ENCODE peak calls at places on chromosomes 4 and X, in six cellular contexts. O, P, L, R, W and V are unnamed samples.

GRCh38 chr4:144985536-144985935 is 112.5 kb downstream of the ANAPC10 start:
- DNase-seq in O (no peak), L (no peak), P (no peak), W (no peak), R (no peak), V (no peak)

GRCh38 chr4:112284662-112285411 is 867 bp downstream of the TIFA start:
- DNase-seq in P (peak), W (no peak), L (no peak), R (peak), O (peak), V (peak)

GRCh38 chr4:184316821-184317220 is 99.1 kb upstream of the ENPP6 start:
- DNase-seq in W (no peak), R (no peak), O (no peak), P (no peak), L (no peak), V (no peak)

GRCh38 chrX:135463937-135464336 is 42.2 kb downstream of the SMIM10L2A start:
- DNase-seq in L (no peak), O (no peak), W (no peak), P (peak), R (peak), V (no peak)

GRCh38 chrX:68332156-68332823 is 101.0 kb downstream of the OPHN1 start:
- DNase-seq in P (peak), W (no peak), L (no peak), R (no peak), O (no peak), V (no peak)

GRCh38 chrX:37757082-37757481 is 22.8 kb upstream of the CYBB start:
- DNase-seq in W (no peak), P (no peak), R (no peak), O (no peak), L (no peak), V (no peak)

GRCh38 chr4:148200960-148201359 is 241.3 kb downstream of the NR3C2 start:
- DNase-seq in O (no peak), L (no peak), W (no peak), P (no peak), R (no peak), V (no peak)

GRCh38 chrX:8849462-8849861 is 48.3 kb upstream of the FAM9A start:
- DNase-seq in W (no peak), O (no peak), P (no peak), R (no peak), L (no peak), V (no peak)

GRCh38 chr4:165383757-165384156 is 4.9 kb downstream of the CPE start:
- DNase-seq in P (no peak), R (no peak), L (no peak), O (no peak), W (no peak), V (no peak)

GRCh38 chr4:1177274-1178141 is 5.1 kb upstream of the SPON2 start:
- DNase-seq in W (no peak), P (no peak), R (no peak), O (peak), L (peak), V (no peak)

GRCh38 chr4:157143365-157143764 is 67.4 kb downstream of the GLRB start:
- DNase-seq in W (no peak), R (no peak), P (no peak), O (no peak), L (no peak), V (no peak)

GRCh38 chr4:152510349-152511147 is 25.3 kb downstream of the FBXW7 start:
- DNase-seq in W (no peak), L (no peak), R (peak), O (no peak), P (no peak), V (no peak)

GRCh38 chrX:8848921-8849320 is 47.7 kb upstream of the FAM9A start:
- DNase-seq in O (no peak), L (no peak), R (no peak), P (peak), W (no peak), V (no peak)

GRCh38 chr4:150224896-150225591 is 146.8 kb downstream of the DCLK2 start:
- DNase-seq in L (no peak), O (no peak), W (no peak), P (peak), R (no peak), V (no peak)

GRCh38 chr4:22190855-22191254 is 242.3 kb upstream of the KCNIP4 start:
- DNase-seq in L (no peak), W (no peak), O (no peak), P (peak), R (no peak), V (peak)

GRCh38 chr4:88522702-88523324 is 763 bp downstream of the PYURF start:
- DNase-seq in R (peak), W (no peak), P (peak), O (peak), L (peak), V (peak)

GRCh38 chr4:95627709-95628108 is 78.9 kb upstream of the UNC5C start:
- DNase-seq in O (no peak), W (no peak), L (no peak), R (no peak), P (peak), V (no peak)

GRCh38 chrX:38365939-38366338 is 13.5 kb downstream of the OTC start:
- DNase-seq in W (no peak), O (no peak), P (no peak), L (no peak), R (no peak), V (no peak)

GRCh38 chr4:139833131-139833930 is 167.7 kb downstream of the MGST2 start:
- DNase-seq in L (no peak), P (no peak), R (no peak), O (no peak), W (no peak), V (no peak)

GRCh38 chr4:89868999-89869589 is 25.6 kb upstream of the MMRN1 start:
- DNase-seq in L (no peak), O (no peak), W (no peak), R (no peak), P (peak), V (no peak)

GRCh38 chr4:40232610-40233009 is 35.8 kb downstream of the RHOH start:
- DNase-seq in W (no peak), R (peak), L (no peak), O (no peak), P (no peak), V (no peak)

GRCh38 chr4:40225497-40225896 is 28.7 kb downstream of the RHOH start:
- DNase-seq in P (no peak), R (no peak), W (no peak), O (no peak), L (no peak), V (no peak)

GRCh38 chr4:40231464-40231863 is 34.6 kb downstream of the RHOH start:
- DNase-seq in R (no peak), P (no peak), L (no peak), W (no peak), O (no peak), V (no peak)

GRCh38 chr4:40227284-40227683 is 30.5 kb downstream of the RHOH start:
- DNase-seq in W (no peak), O (no peak), P (no peak), R (peak), L (no peak), V (no peak)

DNA sequence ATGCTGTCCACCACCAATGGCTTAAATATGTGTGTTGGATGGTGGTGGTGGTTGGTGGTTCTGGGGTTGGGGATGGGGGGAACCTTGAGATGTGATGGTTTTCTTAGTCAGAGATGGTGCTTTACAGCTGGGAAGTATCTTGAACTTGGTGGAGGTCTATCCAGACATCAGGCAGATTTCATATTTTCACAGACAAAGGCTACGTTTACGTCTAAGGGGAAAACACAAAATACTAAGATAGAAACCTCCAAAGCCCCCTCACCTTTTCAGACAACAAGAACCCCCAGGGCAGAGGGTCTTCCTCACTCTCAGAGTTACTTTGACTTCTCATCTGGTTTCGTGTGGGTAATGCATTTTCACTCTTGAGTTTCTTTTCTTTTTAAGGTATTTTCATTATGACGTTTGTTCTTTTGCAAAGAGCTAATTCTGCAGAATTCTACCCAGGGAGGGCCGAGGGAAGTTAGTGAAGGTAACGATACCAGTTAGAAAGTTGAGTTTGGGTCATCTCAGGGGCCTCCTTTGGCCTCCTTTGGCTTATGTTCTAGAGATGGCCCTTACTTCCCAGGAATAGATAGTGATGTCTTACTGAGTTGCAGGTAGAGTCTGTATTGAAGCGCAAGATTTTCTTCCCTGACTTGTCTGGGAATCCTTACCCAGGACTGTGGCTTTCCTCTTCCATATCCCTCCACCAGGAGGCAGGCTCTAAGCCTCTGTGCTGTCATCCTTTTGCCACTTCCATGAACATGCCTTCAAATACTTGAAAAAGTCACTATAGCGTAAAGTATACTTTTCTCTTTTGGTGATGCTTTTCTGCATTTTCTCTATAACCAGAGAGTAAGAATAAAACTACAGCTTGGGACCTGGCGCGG is 31.9 kb downstream of the RHOH start:
- DNase-seq in O (no peak), W (no peak), R (peak), P (no peak), L (no peak), V (no peak)
- TF ChIP-seq CTCF in O (peak), W (peak), R (peak), P (peak), L (no peak), V (no peak)

GRCh38 chrX:46961097-46961496 is 48.9 kb downstream of the JADE3 start:
- DNase-seq in L (no peak), W (no peak), O (no peak), P (no peak), R (no peak), V (no peak)
- TF ChIP-seq CTCF in L (no peak), W (no peak), O (no peak), P (no peak), R (no peak), V (no peak)

GRCh38 chr4:134132086-134132783 is 69.4 kb downstream of the PABPC4L start:
- DNase-seq in O (no peak), P (no peak), L (no peak), R (no peak), W (no peak), V (no peak)
- TF ChIP-seq CTCF in O (no peak), P (no peak), L (no peak), R (no peak), W (no peak), V (no peak)

DNA sequence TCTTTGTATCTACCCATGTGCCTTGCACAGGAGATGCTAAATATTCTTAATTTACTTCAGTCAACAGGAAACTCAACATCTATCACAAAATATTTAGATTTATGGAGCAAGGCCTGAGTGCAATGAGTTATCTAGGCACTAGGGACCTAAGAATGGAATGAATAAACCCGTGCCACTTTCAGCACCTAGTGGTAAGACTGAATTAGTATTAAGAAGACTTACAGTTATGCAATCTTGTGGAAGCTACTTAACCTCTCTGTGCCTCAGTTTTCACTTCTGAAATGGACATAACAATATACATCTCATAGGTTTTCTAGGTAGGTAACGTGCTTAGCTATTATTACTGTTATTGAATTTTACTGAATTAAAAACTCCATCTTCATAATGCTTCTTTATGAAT is 144.6 kb upstream of the MAP3K15 start:
- DNase-seq in P (peak), R (no peak), W (no peak), O (no peak), L (no peak), V (no peak)
- TF ChIP-seq CTCF in P (no peak), R (no peak), W (no peak), O (no peak), L (no peak), V (no peak)

DNA sequence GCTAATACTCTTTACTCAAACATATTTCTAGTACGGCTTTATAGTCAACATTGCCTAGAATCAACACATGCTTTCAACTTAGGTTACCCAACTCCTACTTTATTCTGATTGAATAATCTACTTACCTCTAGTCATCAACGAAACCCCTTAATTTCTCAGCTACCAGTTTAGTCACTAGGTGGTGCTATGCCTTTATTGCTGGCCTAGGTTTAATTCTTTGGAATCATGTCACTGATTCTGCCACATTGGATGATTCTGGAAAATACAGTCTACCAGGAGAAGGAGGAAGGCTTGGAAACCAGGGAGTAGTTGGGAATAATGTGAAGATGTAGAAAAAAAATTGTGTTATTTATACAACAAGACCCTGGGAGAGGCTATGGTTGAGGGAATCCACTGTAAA is 167.7 kb downstream of the DCAF12L2 start:
- DNase-seq in W (peak), L (no peak), R (no peak), O (no peak), P (no peak), V (no peak)
- TF ChIP-seq CTCF in W (peak), L (no peak), R (no peak), O (peak), P (no peak), V (no peak)